ENCODE peak calls at places on chromosomes 3 and 15, in four cellular contexts. Z is choroid plexus epithelial cell, B is uterus, N is Peyer's patch. K is an unnamed sample.

GRCh38 chr15:85828869-85829268 is 34.1 kb upstream of the KLHL25 start:
- DNase-seq in Z (no peak), B (no peak), N (no peak), K (no peak)

GRCh38 chr15:58038426-58039106 is 26.9 kb downstream of the ALDH1A2 start:
- DNase-seq in N (no peak), B (no peak), Z (peak; percentile 85), K (peak; percentile 72)

GRCh38 chr3:42387802-42388651 is 22.4 kb downstream of the LYZL4 start:
- DNase-seq in B (no peak), Z (peak; percentile 22), N (no peak), K (peak; percentile 11)

GRCh38 chr3:197836244-197836643 is 45.2 kb downstream of the LRCH3 start:
- DNase-seq in Z (no peak), B (no peak), N (no peak), K (no peak)

GRCh38 chr15:70264014-70264492 is 166.3 kb upstream of the TLE3 start:
- DNase-seq in Z (no peak), B (peak; percentile 72), N (no peak), K (no peak)

GRCh38 chr3:44439499-44440295 is 37.8 kb downstream of the ZNF445 start:
- DNase-seq in B (peak; percentile 59), N (no peak), Z (peak; percentile 96), K (peak; percentile 99)

GRCh38 chr3:60743631-60744164 is 507.6 kb downstream of the FHIT start:
- DNase-seq in B (no peak), N (no peak), Z (peak; percentile 38), K (no peak)

GRCh38 chr3:41681479-41681878 is 280.4 kb downstream of the ULK4 start:
- DNase-seq in B (no peak), Z (peak; percentile 99), N (no peak), K (peak; percentile 94)

GRCh38 chr3:190060401-190060800 is 60.3 kb downstream of the P3H2 start:
- DNase-seq in Z (no peak), N (no peak), B (no peak), K (no peak)

GRCh38 chr15:33278816-33279612 is 31.8 kb upstream of the RYR3 start:
- DNase-seq in N (no peak), B (no peak), Z (peak; percentile 94), K (peak; percentile 81)

GRCh38 chr3:16300881-16301359 is 35.9 kb downstream of the OXNAD1 start:
- DNase-seq in Z (no peak), N (no peak), B (no peak), K (no peak)

GRCh38 chr15:62742409-62743171 is 300.0 kb upstream of the TPM1 start:
- DNase-seq in N (no peak), Z (peak; percentile 86), B (peak; percentile 76), K (peak; percentile 93)

GRCh38 chr3:167626490-167626889 is 27.3 kb downstream of the WDR49 start:
- DNase-seq in B (no peak), N (no peak), Z (no peak), K (no peak)

GRCh38 chr3:47890832-47891620 is 88.1 kb downstream of the DHX30 start:
- DNase-seq in Z (no peak), B (peak; percentile 81), N (no peak), K (no peak)

GRCh38 chr15:39359736-39360135 is 221.1 kb upstream of the THBS1 start:
- DNase-seq in Z (no peak), B (no peak), N (no peak), K (no peak)

GRCh38 chr15:45943255-45943654 is 308.4 kb downstream of the SQOR start:
- DNase-seq in N (no peak), Z (no peak), B (no peak), K (no peak)

GRCh38 chr3:71989165-71989564 is 204.2 kb upstream of the PROK2 start:
- DNase-seq in Z (peak; percentile 7), N (no peak), B (no peak), K (peak; percentile 21)

GRCh38 chr15:76235186-76235826 is 76.0 kb downstream of the ETFA start:
- DNase-seq in N (no peak), B (no peak), Z (peak; percentile 74), K (peak; percentile 71)
- TF ChIP-seq CTCF in N (no peak), B (peak; percentile 21), Z (peak; percentile 52), K (peak; percentile 48)

DNA sequence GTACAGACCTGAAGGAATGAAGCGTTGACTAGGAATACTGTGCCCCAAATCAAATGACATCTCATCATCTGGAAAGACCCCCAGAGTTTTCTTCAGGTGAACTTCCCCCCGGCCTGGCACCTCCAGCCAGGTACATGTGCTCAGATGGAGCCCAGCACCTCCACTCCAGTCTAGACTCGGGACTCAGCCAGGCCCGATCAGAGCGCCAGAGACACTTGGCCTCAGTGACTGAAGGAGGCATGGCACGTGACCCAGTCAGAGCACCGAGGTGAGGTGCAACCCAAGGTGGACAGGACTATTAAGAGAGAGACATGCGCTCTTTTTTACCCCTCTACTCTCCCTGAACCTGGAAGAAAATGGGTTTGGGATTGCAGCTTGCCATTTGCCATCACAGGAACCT is 48.5 kb downstream of the CD47 start:
- DNase-seq in Z (no peak), B (no peak), N (no peak), K (no peak)
- TF ChIP-seq CTCF in Z (no peak), B (no peak), N (no peak), K (no peak)

GRCh38 chr3:48949376-48949717 is 30.7 kb downstream of the ARIH2 start:
- DNase-seq in N (no peak), B (no peak), Z (no peak), K (no peak)

GRCh38 chr3:48950051-48950450 is 31.4 kb downstream of the ARIH2 start:
- DNase-seq in N (no peak), B (no peak), Z (no peak), K (no peak)

GRCh38 chr3:48957006-48957705 is 32.9 kb upstream of the P4HTM start:
- DNase-seq in B (no peak), N (no peak), Z (no peak), K (no peak)

DNA sequence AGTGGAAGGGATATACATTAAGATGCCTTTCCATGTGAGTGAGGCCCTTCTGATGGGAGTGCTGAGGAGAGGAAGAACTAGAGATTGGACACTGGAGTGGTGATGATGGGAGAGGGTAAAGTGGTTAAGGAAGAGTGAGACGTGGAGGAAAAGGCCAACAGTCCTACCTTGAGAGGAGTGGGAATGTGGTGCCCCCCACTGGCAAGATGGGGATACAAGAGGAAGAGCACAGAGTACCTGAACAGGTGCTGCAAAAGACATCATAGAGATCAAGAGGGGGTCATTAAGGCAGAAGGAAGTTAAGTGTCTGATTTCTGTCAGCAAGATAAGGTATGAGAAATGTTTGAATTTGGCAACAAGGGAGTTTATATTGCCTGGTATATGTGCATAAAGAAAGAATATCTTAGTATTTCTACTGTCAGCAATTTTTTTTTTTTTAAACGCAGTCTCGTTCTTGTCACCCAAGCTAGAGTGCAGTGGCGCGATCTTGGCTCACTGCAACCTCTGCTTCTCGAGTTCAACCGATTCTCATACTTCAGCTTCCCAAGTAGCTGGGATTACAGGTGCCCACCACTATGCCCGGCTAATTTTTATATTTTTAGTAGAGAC is 34.0 kb downstream of the ARIH2 start:
- DNase-seq in N (peak; percentile 64), Z (peak; percentile 45), B (no peak), K (peak; percentile 39)
- TF ChIP-seq CTCF in N (no peak), Z (peak; percentile 67), B (peak; percentile 7), K (peak; percentile 52)

GRCh38 chr3:104635872-104636580 is 730.7 kb upstream of the ALCAM start:
- DNase-seq in B (no peak), N (no peak), Z (no peak), K (no peak)
- TF ChIP-seq CTCF in B (no peak), N (no peak), Z (peak; percentile 23), K (no peak)

DNA sequence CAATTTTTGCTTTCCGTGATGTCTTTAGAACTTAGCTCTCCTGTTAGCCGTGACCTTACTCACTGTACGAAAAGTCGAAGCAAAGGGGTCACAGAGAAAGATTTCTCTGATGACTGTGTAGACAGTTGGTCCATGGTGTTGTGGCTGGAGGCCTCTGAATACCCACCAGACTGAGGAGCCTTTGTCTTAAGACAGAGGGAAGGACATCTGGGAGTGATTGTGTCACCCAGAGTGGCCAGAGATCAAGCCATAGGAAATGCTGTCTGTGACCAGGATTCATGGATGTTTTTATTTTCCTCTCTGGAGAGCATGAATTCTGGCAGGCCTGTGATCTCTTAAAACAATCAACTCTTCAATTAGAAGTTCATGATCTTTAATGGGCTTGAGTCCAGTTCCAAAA is 199.0 kb upstream of the CTDSPL start:
- DNase-seq in B (no peak), Z (no peak), N (no peak), K (no peak)
- TF ChIP-seq CTCF in B (no peak), Z (no peak), N (no peak), K (no peak)

GRCh38 chr3:115169808-115170207 is 22.7 kb upstream of the ZBTB20 start:
- DNase-seq in B (no peak), N (no peak), Z (peak; percentile 19), K (peak; percentile 17)
- TF ChIP-seq CTCF in B (no peak), N (no peak), Z (peak; percentile 18), K (peak; percentile 13)